ENCODE peak calls at places on chromosomes 2 and 18, in eight cellular contexts. K, H, R, X, Z, P, D and O are unnamed samples.

GRCh38 chr2:12684471-12684936 is 32.2 kb upstream of the TRIB2 start:
- DNase-seq in K (no peak), H (no peak), R (no peak), X (no peak), Z (no peak), P (peak), D (peak), O (peak)

GRCh38 chr2:35783723-35784122 is 571.9 kb upstream of the CRIM1 start:
- DNase-seq in K (no peak), H (no peak), R (no peak), X (no peak), Z (no peak), P (peak), D (no peak), O (peak)

GRCh38 chr2:120661551-120661950 is 74.1 kb upstream of the GLI2 start:
- DNase-seq in K (peak), H (peak), R (no peak), X (no peak), Z (no peak), P (peak), D (no peak), O (no peak)

GRCh38 chr2:99863236-99863913 is 279.0 kb downstream of the AFF3 start:
- DNase-seq in K (no peak), H (no peak), R (no peak), X (no peak), Z (no peak), P (peak), D (no peak), O (peak)

GRCh38 chr2:158004131-158004530 is 97.5 kb upstream of the UPP2 start:
- DNase-seq in K (no peak), H (no peak), R (no peak), X (no peak), Z (no peak), P (peak), D (peak), O (peak)

GRCh38 chr2:237697586-237698337 is 70.4 kb downstream of the LRRFIP1 start:
- DNase-seq in K (no peak), H (no peak), R (no peak), X (no peak), Z (no peak), P (peak), D (peak), O (no peak)

GRCh38 chr18:75915941-75916640 is 488.6 kb upstream of the SMIM21 start:
- DNase-seq in K (peak), H (peak), R (no peak), X (no peak), Z (no peak), P (peak), D (no peak), O (no peak)

GRCh38 chr18:56637897-56638231 is 528 bp downstream of the TXNL1 start:
- DNase-seq in K (no peak), H (no peak), R (no peak), X (no peak), Z (no peak), P (no peak), D (no peak), O (no peak)

DNA sequence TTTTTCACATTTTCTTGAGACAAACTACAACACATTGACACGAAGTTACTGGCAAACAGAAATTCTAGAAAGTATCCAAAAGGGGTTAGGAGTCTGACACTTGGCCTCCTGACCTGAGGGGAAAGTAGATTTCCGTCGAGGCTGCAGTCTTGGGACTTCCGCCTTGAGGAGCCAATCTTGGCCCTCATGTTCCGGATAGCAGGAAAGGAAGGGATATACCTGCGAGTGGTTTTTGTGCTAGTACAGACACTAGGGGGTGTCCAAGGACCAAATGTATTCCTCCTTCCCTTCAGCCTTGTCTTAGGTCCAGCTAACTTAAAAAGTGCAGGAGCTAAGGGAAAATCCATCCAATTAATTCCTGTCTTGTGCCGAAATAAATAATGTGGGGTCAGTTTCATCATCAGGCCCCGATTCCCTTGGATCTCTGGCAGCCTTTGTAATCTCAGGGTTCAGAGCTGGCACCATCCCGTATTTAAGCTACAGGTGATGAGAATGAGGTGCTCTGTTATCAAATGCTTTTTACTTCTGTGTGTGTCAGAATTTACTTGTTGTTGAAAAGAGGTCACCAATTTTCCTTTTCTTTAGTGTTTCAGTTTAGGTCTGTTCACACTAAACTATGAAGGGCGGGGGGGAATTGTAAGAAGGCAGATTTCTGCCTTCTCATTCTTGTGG is 330.2 kb upstream of the FANCL start:
- DNase-seq in K (no peak), H (no peak), R (no peak), X (no peak), Z (peak), P (peak), D (peak), O (peak)
- TF ChIP-seq CTCF in K (peak), H (no peak), R (peak), X (no peak), Z (peak), P (peak), D (peak), O (peak)

GRCh38 chr2:189440947-189441708 is at the start of gene WDR75:
- DNase-seq in K (peak), H (peak), R (peak), X (peak), Z (peak), P (peak), D (peak), O (peak)
- TF ChIP-seq CTCF in K (peak), H (no peak), R (no peak), X (no peak), Z (no peak), P (peak), D (no peak), O (no peak)

GRCh38 chr2:219638217-219638947 is 11.0 kb downstream of the SLC4A3 start:
- DNase-seq in K (peak), H (peak), R (no peak), X (no peak), Z (no peak), P (no peak), D (no peak), O (peak)
- TF ChIP-seq CTCF in K (no peak), H (no peak), R (peak), X (no peak), Z (no peak), P (no peak), D (peak), O (peak)

GRCh38 chr2:106869512-106870276 is 16.3 kb downstream of the ST6GAL2 start:
- DNase-seq in K (no peak), H (no peak), R (no peak), X (no peak), Z (no peak), P (no peak), D (no peak), O (no peak)

GRCh38 chr2:106867231-106867943 is 18.6 kb downstream of the ST6GAL2 start:
- DNase-seq in K (no peak), H (no peak), R (no peak), X (no peak), Z (no peak), P (no peak), D (no peak), O (no peak)

GRCh38 chr2:106864051-106864450 is 21.9 kb downstream of the ST6GAL2 start:
- DNase-seq in K (no peak), H (no peak), R (no peak), X (no peak), Z (no peak), P (no peak), D (no peak), O (no peak)

GRCh38 chr2:106866636-106867035 is 19.3 kb downstream of the ST6GAL2 start:
- DNase-seq in K (no peak), H (no peak), R (no peak), X (no peak), Z (no peak), P (no peak), D (peak), O (no peak)

DNA sequence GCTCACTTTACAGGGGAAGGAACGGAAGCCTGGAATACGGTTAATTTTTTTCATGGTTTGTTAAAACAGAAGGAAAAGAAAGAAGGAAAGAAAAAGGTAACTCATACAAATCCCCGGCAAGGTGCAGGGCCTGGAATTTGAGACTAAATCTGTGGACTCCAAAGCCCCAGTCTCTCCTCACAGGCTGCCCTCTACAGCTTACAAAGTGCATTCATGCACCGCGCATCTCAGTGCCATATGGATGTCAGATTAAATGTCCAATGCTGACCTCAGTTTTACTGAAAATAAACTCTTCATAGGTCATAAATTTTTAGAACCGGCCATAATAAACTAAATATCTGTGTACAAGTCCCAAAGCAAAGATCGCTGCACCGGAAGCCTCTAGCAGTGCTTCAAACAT is 17.8 kb downstream of the ST6GAL2 start:
- DNase-seq in K (no peak), H (no peak), R (no peak), X (no peak), Z (no peak), P (no peak), D (no peak), O (no peak)
- TF ChIP-seq CTCF in K (peak), H (no peak), R (no peak), X (no peak), Z (no peak), P (no peak), D (peak), O (peak)

DNA sequence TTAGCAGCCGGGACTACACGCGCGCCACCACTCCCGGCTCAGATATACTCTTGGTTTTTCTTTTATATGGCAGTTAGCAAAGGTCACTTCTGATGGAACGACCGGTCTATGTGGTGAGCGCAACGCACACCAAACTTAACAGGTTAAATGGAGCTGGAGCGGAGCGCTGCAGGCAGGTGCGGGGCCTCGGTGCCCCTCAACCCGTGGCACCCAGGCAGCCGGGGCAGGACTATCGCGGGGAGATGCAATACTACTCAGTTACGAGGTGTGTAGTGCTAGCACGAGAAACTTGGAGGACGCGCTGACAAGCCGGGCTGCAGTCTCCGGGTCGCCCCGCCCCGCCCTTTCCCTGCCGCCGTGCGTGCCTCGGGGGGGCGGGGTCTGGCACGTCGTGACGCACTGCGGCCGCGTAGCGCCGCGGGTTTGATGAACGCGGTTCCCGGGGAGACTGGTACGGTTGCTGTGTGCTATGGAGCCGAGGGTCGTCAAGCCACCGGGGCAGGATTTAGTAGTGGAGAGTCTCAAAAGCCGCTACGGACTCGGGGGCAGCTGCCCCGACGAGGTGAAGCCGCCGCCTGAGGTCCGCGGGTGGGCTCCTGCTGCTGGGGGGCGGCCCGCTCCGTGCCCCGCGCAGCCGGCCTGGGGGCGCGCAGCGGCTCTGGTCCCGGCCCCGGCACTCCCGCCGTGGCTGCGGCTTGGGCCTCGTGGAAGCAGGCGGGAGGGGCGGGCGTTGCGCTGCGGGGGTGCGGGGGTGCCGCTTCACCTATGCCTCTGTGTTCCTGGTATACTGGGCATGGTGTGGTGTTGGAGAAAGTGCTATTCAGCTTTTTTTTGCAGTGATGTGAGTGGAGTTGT is at the start of gene CCDC138:
- DNase-seq in K (peak), H (peak), R (peak), X (peak), Z (peak), P (peak), D (peak), O (peak)
- TF ChIP-seq CTCF in K (peak), H (no peak), R (no peak), X (no peak), Z (no peak), P (no peak), D (no peak), O (no peak)

GRCh38 chr2:54768772-54769428 is 45.4 kb downstream of the EML6 start:
- DNase-seq in K (no peak), H (no peak), R (no peak), X (no peak), Z (no peak), P (peak), D (no peak), O (no peak)

GRCh38 chr2:54767921-54768320 is 44.5 kb downstream of the EML6 start:
- DNase-seq in K (no peak), H (no peak), R (no peak), X (no peak), Z (no peak), P (peak), D (peak), O (peak)

GRCh38 chr2:54760310-54760709 is 36.8 kb downstream of the EML6 start:
- DNase-seq in K (no peak), H (no peak), R (no peak), X (no peak), Z (no peak), P (no peak), D (no peak), O (no peak)

DNA sequence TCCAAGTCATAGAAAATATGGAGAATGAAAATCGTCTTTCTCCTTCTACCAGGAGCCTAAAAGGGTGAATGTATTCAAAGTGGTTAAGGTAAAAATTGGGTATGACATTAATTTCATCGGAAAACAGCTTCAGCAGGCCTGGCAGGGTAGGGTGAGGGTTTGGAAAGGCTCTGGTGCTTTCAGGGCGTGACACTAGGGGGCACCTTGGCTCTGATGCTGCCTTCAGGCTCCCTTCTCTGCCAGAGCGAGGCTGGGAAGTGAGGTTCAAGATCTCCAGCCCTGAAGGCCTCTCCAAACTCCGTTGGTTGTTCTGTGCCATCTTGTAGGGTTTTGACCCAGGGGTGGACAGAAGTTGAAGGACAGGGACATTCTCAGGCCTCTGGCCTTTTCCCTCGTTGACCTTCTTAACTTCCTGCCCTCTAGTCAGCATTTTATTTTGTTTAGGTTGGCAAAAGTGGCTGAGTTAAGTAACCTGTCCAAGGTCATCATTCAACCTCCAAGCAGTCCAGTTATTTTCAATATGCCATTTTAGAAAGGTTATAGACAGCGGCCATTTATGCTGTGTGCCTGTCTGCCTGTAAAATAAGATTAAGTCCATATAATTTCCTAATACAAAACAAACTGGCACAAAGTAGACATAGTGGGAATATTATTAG is 40.3 kb downstream of the EML6 start:
- DNase-seq in K (no peak), H (no peak), R (no peak), X (no peak), Z (no peak), P (no peak), D (no peak), O (peak)
- TF ChIP-seq CTCF in K (peak), H (no peak), R (no peak), X (no peak), Z (no peak), P (no peak), D (peak), O (peak)

DNA sequence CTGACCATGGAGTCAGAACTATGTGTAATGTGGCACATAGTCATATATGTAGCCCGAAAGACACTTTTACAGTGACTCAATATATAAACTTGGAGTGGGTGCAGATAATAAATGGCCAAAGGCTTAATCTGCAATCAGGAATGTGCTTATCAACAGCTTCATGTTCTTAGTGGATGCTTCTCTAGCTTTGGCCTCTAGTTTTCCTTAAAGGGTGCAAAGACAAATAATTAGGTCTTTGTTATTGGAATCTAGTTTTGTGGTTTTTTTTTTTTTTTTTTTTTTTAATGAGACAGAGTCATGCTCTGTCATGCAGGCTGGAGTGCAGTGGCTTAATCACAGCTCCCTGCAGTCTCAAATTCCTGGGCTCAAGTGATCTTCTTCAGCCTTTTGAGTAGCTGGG is 625.6 kb downstream of the EPHA4 start:
- DNase-seq in K (no peak), H (no peak), R (no peak), X (no peak), Z (no peak), P (peak), D (no peak), O (no peak)
- TF ChIP-seq CTCF in K (no peak), H (no peak), R (no peak), X (no peak), Z (no peak), P (no peak), D (no peak), O (no peak)

GRCh38 chr2:67234443-67234842 is 162.7 kb upstream of the ETAA1 start:
- DNase-seq in K (no peak), H (no peak), R (no peak), X (no peak), Z (peak), P (peak), D (peak), O (peak)
- TF ChIP-seq CTCF in K (peak), H (no peak), R (peak), X (no peak), Z (peak), P (peak), D (peak), O (peak)

GRCh38 chr2:231565915-231566594 is 26.6 kb upstream of the TEX44 start:
- DNase-seq in K (no peak), H (no peak), R (no peak), X (no peak), Z (no peak), P (no peak), D (no peak), O (no peak)

GRCh38 chr2:231568785-231569435 is 23.8 kb upstream of the TEX44 start:
- DNase-seq in K (no peak), H (no peak), R (no peak), X (no peak), Z (no peak), P (no peak), D (no peak), O (no peak)

GRCh38 chr2:231568098-231568784 is 24.4 kb upstream of the TEX44 start:
- DNase-seq in K (no peak), H (no peak), R (no peak), X (no peak), Z (no peak), P (no peak), D (no peak), O (no peak)

GRCh38 chr2:231567159-231567558 is 25.5 kb upstream of the TEX44 start:
- DNase-seq in K (no peak), H (no peak), R (no peak), X (no peak), Z (no peak), P (no peak), D (no peak), O (no peak)

GRCh38 chr2:231563378-231563961 is 29.2 kb upstream of the TEX44 start:
- DNase-seq in K (no peak), H (peak), R (no peak), X (no peak), Z (peak), P (peak), D (peak), O (peak)
- TF ChIP-seq CTCF in K (peak), H (no peak), R (peak), X (no peak), Z (peak), P (peak), D (peak), O (peak)

GRCh38 chr2:14387332-14387731 is 245.2 kb upstream of the LRATD1 start:
- DNase-seq in K (no peak), H (no peak), R (no peak), X (no peak), Z (no peak), P (no peak), D (no peak), O (no peak)

GRCh38 chr2:14385043-14385442 is 247.5 kb upstream of the LRATD1 start:
- DNase-seq in K (no peak), H (no peak), R (no peak), X (no peak), Z (no peak), P (no peak), D (no peak), O (no peak)

GRCh38 chr2:14388724-14389123 is 243.8 kb upstream of the LRATD1 start:
- DNase-seq in K (no peak), H (no peak), R (no peak), X (no peak), Z (no peak), P (no peak), D (no peak), O (no peak)
- TF ChIP-seq CTCF in K (peak), H (no peak), R (no peak), X (no peak), Z (no peak), P (no peak), D (no peak), O (no peak)